ENCODE peak calls at places on chromosomes 12 and 14, in four cellular contexts. O is K562, F is WTC11, Q is GM12878. P is an unnamed sample.

GRCh38 chr14:62889354-62889753 is 155.9 kb downstream of the KCNH5 start:
- DNase-seq in O (no peak), F (no peak), Q (no peak), P (no peak)

GRCh38 chr12:12736759-12737676 is 19.9 kb downstream of the CDKN1B start:
- DNase-seq in O (peak; percentile 43), F (no peak), Q (peak; percentile 45), P (no peak)

GRCh38 chr12:28974166-28974565 is 174.9 kb upstream of the FAR2 start:
- DNase-seq in O (no peak), F (no peak), Q (no peak), P (no peak)

GRCh38 chr14:80605536-80605935 is 336.0 kb downstream of the CEP128 start:
- DNase-seq in O (no peak), F (no peak), Q (no peak), P (no peak)

GRCh38 chr12:5556033-5556614 is 124.2 kb downstream of the NTF3 start:
- DNase-seq in O (peak; percentile 56), F (peak; percentile 73), Q (no peak), P (no peak)

GRCh38 chr12:56084958-56085543 is 5.1 kb downstream of the ERBB3 start:
- DNase-seq in O (peak; percentile 53), F (peak; percentile 74), Q (no peak), P (no peak)

GRCh38 chr12:104659058-104659457 is 202.3 kb downstream of the CHST11 start:
- DNase-seq in O (no peak), F (no peak), Q (no peak), P (no peak)

GRCh38 chr14:76329150-76329881 is 46.6 kb upstream of the ESRRB start:
- DNase-seq in O (no peak), F (peak; percentile 61), Q (no peak), P (no peak)

GRCh38 chr14:66944872-66945271 is 244.4 kb upstream of the GARIN2 start:
- DNase-seq in O (no peak), F (no peak), Q (no peak), P (peak; percentile 19)

GRCh38 chr12:1848146-1848545 is 27.8 kb downstream of the LRTM2 start:
- DNase-seq in O (no peak), F (no peak), Q (no peak), P (no peak)

GRCh38 chr14:92325835-92326234 is 2.9 kb downstream of the SLC24A4 start:
- DNase-seq in O (no peak), F (no peak), Q (no peak), P (no peak)

GRCh38 chr12:47094804-47095203 is 15.0 kb upstream of the AMIGO2 start:
- DNase-seq in O (no peak), F (no peak), Q (no peak), P (no peak)

GRCh38 chr12:7869137-7869536 is 3.6 kb downstream of the SLC2A14 start:
- DNase-seq in O (no peak), F (no peak), Q (no peak), P (no peak)

GRCh38 chr12:15196221-15196620 is 25.0 kb downstream of the RERG start:
- DNase-seq in O (no peak), F (no peak), Q (no peak), P (no peak)

GRCh38 chr12:49903351-49903699 is 375 bp downstream of the FAIM2 start:
- DNase-seq in O (no peak), F (no peak), Q (no peak), P (no peak)

GRCh38 chr12:39426636-39427245 is 16.2 kb downstream of the KIF21A start:
- DNase-seq in O (no peak), F (no peak), Q (no peak), P (no peak)

GRCh38 chr12:48350249-48351021 is at the start of gene ZNF641:
- DNase-seq in O (peak; percentile 88), F (peak; percentile 77), Q (no peak), P (peak; percentile 45)

GRCh38 chr12:9340422-9341259 is 132.4 kb upstream of the PZP start:
- DNase-seq in O (no peak), F (no peak), Q (no peak), P (no peak)

GRCh38 chr12:16600525-16600924 is 5.4 kb downstream of the LMO3 start:
- DNase-seq in O (no peak), F (no peak), Q (no peak), P (no peak)

GRCh38 chr12:65156366-65156831 is 13.0 kb upstream of the LEMD3 start:
- DNase-seq in O (no peak), F (no peak), Q (peak; percentile 77), P (no peak)

GRCh38 chr12:101967506-101967905 is 90.1 kb downstream of the DRAM1 start:
- DNase-seq in O (no peak), F (no peak), Q (peak; percentile 8), P (no peak)

GRCh38 chr14:35268946-35269345 is 23.2 kb upstream of the PSMA6 start:
- DNase-seq in O (no peak), F (no peak), Q (no peak), P (no peak)

GRCh38 chr12:47811581-47812484 is 7.9 kb downstream of the HDAC7 start:
- DNase-seq in O (no peak), F (no peak), Q (no peak), P (no peak)

GRCh38 chr14:52840916-52841315 is 49.5 kb upstream of the GNPNAT1 start:
- DNase-seq in O (no peak), F (no peak), Q (no peak), P (no peak)

GRCh38 chr12:113831016-113831415 is 135.1 kb downstream of the RBM19 start:
- DNase-seq in O (no peak), F (no peak), Q (no peak), P (no peak)

GRCh38 chr12:4109826-4110225 is 163.7 kb upstream of the CCND2 start:
- DNase-seq in O (no peak), F (no peak), Q (no peak), P (no peak)

GRCh38 chr14:96394047-96394815 is 2.3 kb downstream of the AK7 start:
- DNase-seq in O (no peak), F (no peak), Q (no peak), P (no peak)

GRCh38 chr12:31644536-31644935 is 15.0 kb upstream of the ETFBKMT start:
- DNase-seq in O (no peak), F (no peak), Q (no peak), P (no peak)

GRCh38 chr12:31641509-31642090 is 17.9 kb upstream of the ETFBKMT start:
- DNase-seq in O (no peak), F (no peak), Q (no peak), P (peak; percentile 27)

GRCh38 chr12:31647106-31647505 is 12.4 kb upstream of the ETFBKMT start:
- DNase-seq in O (no peak), F (no peak), Q (no peak), P (no peak)

GRCh38 chr12:31650927-31651326 is 8.6 kb upstream of the ETFBKMT start:
- DNase-seq in O (no peak), F (no peak), Q (no peak), P (no peak)

GRCh38 chr12:31645944-31646343 is 13.5 kb upstream of the ETFBKMT start:
- DNase-seq in O (no peak), F (no peak), Q (no peak), P (no peak)
- TF ChIP-seq NR2C2 in O (no peak), F (no peak), Q (no peak), P (no peak)

GRCh38 chr12:42338280-42338679 is 12.3 kb downstream of the PPHLN1 start:
- DNase-seq in O (no peak), F (no peak), Q (no peak), P (no peak)
- TF ChIP-seq NR2C2 in O (no peak), F (no peak), Q (no peak), P (no peak)

GRCh38 chr12:78210894-78211302 is 380.2 kb downstream of the NAV3 start:
- DNase-seq in O (no peak), F (no peak), Q (no peak), P (no peak)

GRCh38 chr12:78208106-78208505 is 377.4 kb downstream of the NAV3 start:
- DNase-seq in O (no peak), F (no peak), Q (no peak), P (no peak)

GRCh38 chr12:78210494-78210860 is 379.8 kb downstream of the NAV3 start:
- DNase-seq in O (no peak), F (no peak), Q (no peak), P (no peak)

GRCh38 chr12:78204926-78205325 is 374.2 kb downstream of the NAV3 start:
- DNase-seq in O (no peak), F (no peak), Q (no peak), P (no peak)

GRCh38 chr12:78209851-78210493 is 379.3 kb downstream of the NAV3 start:
- DNase-seq in O (no peak), F (no peak), Q (no peak), P (no peak)
- TF ChIP-seq NR2C2 in O (no peak), F (no peak), Q (no peak), P (no peak)

GRCh38 chr14:32472081-32472480 is 143.0 kb downstream of the AKAP6 start:
- DNase-seq in O (no peak), F (no peak), Q (no peak), P (no peak)

GRCh38 chr14:32470161-32470705 is 141.1 kb downstream of the AKAP6 start:
- DNase-seq in O (no peak), F (no peak), Q (no peak), P (no peak)

GRCh38 chr14:32471183-32471582 is 142.1 kb downstream of the AKAP6 start:
- DNase-seq in O (no peak), F (no peak), Q (no peak), P (no peak)

GRCh38 chr14:32473476-32473875 is 144.4 kb downstream of the AKAP6 start:
- DNase-seq in O (no peak), F (no peak), Q (no peak), P (peak; percentile 69)

GRCh38 chr14:32472512-32473472 is 143.7 kb downstream of the AKAP6 start:
- DNase-seq in O (no peak), F (no peak), Q (no peak), P (peak; percentile 38)
- TF ChIP-seq NR2C2 in O (no peak), F (no peak), Q (no peak), P (no peak)

GRCh38 chr14:106511411-106512198 is 985.2 kb downstream of the TMEM121 start:
- DNase-seq in O (no peak), F (no peak), Q (no peak), P (no peak)
- TF ChIP-seq NR2C2 in O (no peak), F (no peak), Q (no peak), P (no peak)

GRCh38 chr12:89831696-89832095 is 123.1 kb upstream of the ATP2B1 start:
- DNase-seq in O (no peak), F (no peak), Q (no peak), P (no peak)
- TF ChIP-seq NR2C2 in O (no peak), F (no peak), Q (no peak), P (no peak)